ENCODE peak calls at places on chromosomes 6 and 20, in seven cellular contexts. J, R, Z, O, H, Y and X are unnamed samples.
A peak's percentile ranks its signal among the peaks of the same experiment; 100 is the strongest.

GRCh38 chr6:111884068-111884467 is 10.8 kb upstream of the FYN start:
- DNase-seq in J (no peak), R (no peak), Z (no peak), O (no peak), H (no peak), Y (no peak), X (no peak)

GRCh38 chr20:43715511-43715910 is 11.3 kb downstream of the GTSF1L start:
- DNase-seq in J (no peak), R (no peak), Z (no peak), O (no peak), H (no peak), Y (no peak), X (no peak)

GRCh38 chr6:41546475-41546865 is 289 bp downstream of the FOXP4 start:
- DNase-seq in J (no peak), R (no peak), Z (no peak), O (no peak), H (no peak), Y (no peak), X (no peak)

GRCh38 chr6:42520786-42521607 is 42.8 kb upstream of the UBR2 start:
- DNase-seq in J (no peak), R (no peak), Z (no peak), O (no peak), H (peak; percentile 74), Y (no peak), X (no peak)

GRCh38 chr6:36245572-36246031 is 24.3 kb upstream of the PNPLA1 start:
- DNase-seq in J (no peak), R (no peak), Z (peak; percentile 65), O (no peak), H (no peak), Y (peak; percentile 42), X (no peak)

GRCh38 chr6:158663465-158664167 is 13.8 kb downstream of the SYTL3 start:
- DNase-seq in J (no peak), R (no peak), Z (no peak), O (no peak), H (no peak), Y (no peak), X (no peak)

GRCh38 chr20:46682063-46682821 is 7.0 kb downstream of the TP53RK start:
- DNase-seq in J (no peak), R (no peak), Z (no peak), O (no peak), H (no peak), Y (peak; percentile 56), X (no peak)

GRCh38 chr6:31178143-31179041 is 7.9 kb upstream of the POU5F1 start:
- DNase-seq in J (no peak), R (no peak), Z (no peak), O (no peak), H (no peak), Y (no peak), X (no peak)

GRCh38 chr6:143346004-143346403 is 104.5 kb downstream of the ADAT2 start:
- DNase-seq in J (no peak), R (no peak), Z (no peak), O (no peak), H (no peak), Y (no peak), X (no peak)

GRCh38 chr20:48823476-48823875 is 4.3 kb downstream of the PREX1 start:
- DNase-seq in J (no peak), R (no peak), Z (no peak), O (no peak), H (no peak), Y (no peak), X (no peak)

GRCh38 chr6:170212956-170213636 is 77.8 kb downstream of the DLL1 start:
- DNase-seq in J (no peak), R (no peak), Z (no peak), O (no peak), H (no peak), Y (no peak), X (no peak)

GRCh38 chr20:47817573-47817972 is 32.3 kb upstream of the SULF2 start:
- DNase-seq in J (no peak), R (no peak), Z (no peak), O (no peak), H (no peak), Y (no peak), X (no peak)

GRCh38 chr6:149897855-149898744 is at the start of gene RAET1E:
- DNase-seq in J (no peak), R (no peak), Z (no peak), O (no peak), H (no peak), Y (peak; percentile 52), X (no peak)

DNA sequence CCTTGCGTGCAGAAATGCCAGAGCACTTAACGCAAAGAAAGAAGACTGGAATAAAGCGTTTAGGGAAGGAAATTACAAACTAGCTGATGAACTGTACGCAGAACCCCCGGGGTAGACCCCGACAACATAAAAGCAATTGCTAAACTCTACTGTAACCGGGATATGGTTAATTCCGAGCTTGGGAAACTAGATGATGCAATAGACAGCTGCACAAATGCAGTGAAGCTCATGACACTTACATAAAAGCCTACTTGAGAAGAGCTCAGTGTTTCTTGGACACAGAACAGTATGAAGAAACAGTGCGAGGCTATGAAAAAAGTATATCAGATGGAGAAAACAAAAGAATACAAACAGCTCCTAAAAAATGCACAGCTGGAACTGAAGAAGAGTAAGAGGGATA is 35.6 kb downstream of the CITED2 start:
- DNase-seq in J (no peak), R (no peak), Z (no peak), O (no peak), H (no peak), Y (no peak), X (no peak)
- TF ChIP-seq TAF1 in J (no peak), R (no peak), Z (no peak), O (no peak), H (no peak), Y (no peak), X (no peak)

DNA sequence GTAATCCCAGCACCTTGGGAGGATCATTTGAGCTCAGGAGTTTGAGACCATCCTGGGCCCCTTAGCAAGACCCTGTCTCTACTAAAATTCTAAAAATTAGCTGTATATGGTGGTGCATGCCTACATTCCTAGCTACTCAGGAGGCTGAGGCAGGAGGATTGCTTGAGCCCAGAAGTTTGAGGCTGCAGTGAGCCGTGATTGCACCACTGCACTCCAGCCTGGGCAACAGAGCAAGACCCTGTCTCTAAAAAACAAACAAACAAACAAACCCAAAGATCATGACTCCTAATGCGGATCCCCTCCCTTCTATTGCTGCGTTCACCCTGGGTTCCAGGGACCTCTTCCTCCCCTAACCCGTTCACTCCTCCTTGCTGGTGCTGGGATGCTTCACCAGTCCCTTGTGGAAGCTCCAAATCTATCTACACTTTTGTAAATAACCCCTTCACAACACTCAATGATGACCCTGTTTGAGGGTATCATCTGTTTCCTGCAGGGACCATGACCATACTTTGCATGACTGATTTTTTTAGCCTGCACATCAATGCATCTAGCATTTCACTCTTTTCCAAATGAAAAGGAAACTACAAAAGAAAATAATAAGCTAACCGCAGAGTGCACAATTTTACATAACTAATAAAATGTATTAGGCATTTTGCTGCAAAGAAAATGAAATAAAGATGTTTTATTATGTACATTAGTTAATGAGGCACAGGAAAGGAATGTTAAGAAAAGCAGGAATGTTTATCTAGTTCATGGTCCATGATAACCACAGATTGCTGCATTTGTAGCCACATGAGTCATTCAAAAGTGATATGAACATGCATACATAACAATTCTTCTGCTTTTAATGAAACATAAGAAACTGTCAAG is 30.5 kb upstream of the IPCEF1 start:
- DNase-seq in J (no peak), R (no peak), Z (no peak), O (peak; percentile 87), H (no peak), Y (no peak), X (no peak)
- TF ChIP-seq TAF1 in J (no peak), R (no peak), Z (no peak), O (no peak), H (no peak), Y (no peak), X (no peak)

GRCh38 chr20:62739581-62740285 is 31.1 kb downstream of the NTSR1 start:
- DNase-seq in J (no peak), R (no peak), Z (no peak), O (no peak), H (no peak), Y (no peak), X (no peak)
- TF ChIP-seq TAF1 in J (no peak), R (no peak), Z (no peak), O (no peak), H (no peak), Y (no peak), X (no peak)

GRCh38 chr20:40370800-40371199 is 318.2 kb downstream of the MAFB start:
- DNase-seq in J (no peak), R (no peak), Z (no peak), O (no peak), H (no peak), Y (no peak), X (no peak)
- TF ChIP-seq TAF1 in J (no peak), R (no peak), Z (no peak), O (no peak), H (no peak), Y (no peak), X (no peak)

DNA sequence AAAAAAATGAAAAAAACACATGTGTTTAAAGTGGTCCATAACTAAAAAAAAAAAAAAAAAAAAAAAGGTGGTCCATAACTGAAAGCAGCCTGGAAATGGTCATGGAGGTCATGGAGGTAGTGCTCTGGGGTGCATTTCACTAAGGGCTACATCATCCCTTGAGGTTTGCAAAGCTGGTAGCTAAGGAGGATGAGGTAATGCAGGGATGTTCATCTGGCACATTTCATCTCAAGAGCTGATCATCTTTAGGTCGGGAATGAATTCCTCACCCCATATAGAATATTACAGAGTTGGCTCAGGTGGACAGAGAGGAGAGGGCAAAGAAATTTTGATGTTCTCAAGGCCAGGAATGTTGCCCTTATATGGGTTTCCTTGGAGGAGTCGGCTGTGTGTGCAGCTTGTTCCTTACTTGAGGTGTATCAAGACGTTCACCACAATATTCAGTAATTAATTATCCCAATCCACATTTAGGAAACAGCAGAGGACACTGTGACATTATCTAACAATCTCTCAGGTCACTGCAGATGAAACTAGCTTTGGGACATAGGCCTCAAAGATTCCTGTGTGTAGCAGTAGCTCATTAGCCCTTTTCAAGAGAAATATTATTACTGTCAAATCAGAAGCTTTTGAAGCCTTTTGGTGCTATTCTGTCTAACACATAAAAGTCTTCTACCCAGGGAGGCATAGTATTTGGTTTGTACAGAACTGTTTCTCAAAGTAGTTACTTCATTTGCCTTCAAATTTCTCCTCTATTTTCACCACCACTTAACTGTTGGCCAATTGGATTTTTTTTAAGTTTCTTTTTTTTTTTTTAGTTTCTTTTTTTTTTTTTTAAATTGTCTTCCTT is 46.8 kb downstream of the CYP24A1 start:
- DNase-seq in J (no peak), R (no peak), Z (no peak), O (no peak), H (no peak), Y (no peak), X (no peak)
- TF ChIP-seq TAF1 in J (no peak), R (no peak), Z (no peak), O (no peak), H (no peak), Y (no peak), X (no peak)